ENCODE peak calls at places on chromosome 20, in seven cellular contexts. R, K, F, I, S, O and H are unnamed samples. For H3K36me3, the result is how much of the 10 kb centered on the place peaks cover.

GRCh38 chr20:25319241-25320034 is 71.2 kb downstream of the ABHD12 start:
- DNase-seq in R (no peak), K (no peak), F (no peak), I (no peak), S (no peak), O (no peak), H (peak)

GRCh38 chr20:59458645-59459044 is 145.7 kb upstream of the PHACTR3 start:
- DNase-seq in R (no peak), K (no peak), F (no peak), I (no peak), S (no peak), O (no peak), H (no peak)

GRCh38 chr20:309841-310644 is 12.7 kb downstream of the ZCCHC3 start:
- DNase-seq in R (peak), K (peak), F (peak), I (peak), S (peak), O (no peak), H (peak)

GRCh38 chr20:25632940-25633790 is 9.4 kb upstream of the NANP start:
- DNase-seq in R (no peak), K (no peak), F (no peak), I (no peak), S (no peak), O (peak), H (no peak)

GRCh38 chr20:63576311-63576710 is 2.3 kb upstream of the HELZ2 start:
- DNase-seq in R (no peak), K (peak), F (no peak), I (no peak), S (no peak), O (no peak), H (no peak)

GRCh38 chr20:48932375-48932941 is 10.9 kb downstream of the ARFGEF2 start:
- DNase-seq in R (no peak), K (no peak), F (no peak), I (no peak), S (no peak), O (no peak), H (no peak)

GRCh38 chr20:13736792-13737191 is 47.9 kb downstream of the ESF1 start:
- DNase-seq in R (no peak), K (no peak), F (no peak), I (no peak), S (peak), O (no peak), H (no peak)

GRCh38 chr20:1876217-1876921 is 18.8 kb upstream of the SIRPA start:
- DNase-seq in R (no peak), K (no peak), F (no peak), I (no peak), S (no peak), O (peak), H (no peak)

GRCh38 chr20:4153251-4153650 is 137.9 kb upstream of the RNF24 start:
- DNase-seq in R (no peak), K (no peak), F (no peak), I (peak), S (no peak), O (peak), H (no peak)

GRCh38 chr20:37240337-37241055 is 21.1 kb downstream of the GHRH start:
- DNase-seq in R (no peak), K (no peak), F (no peak), I (no peak), S (no peak), O (no peak), H (no peak)
- H3K36me3 ChIP-seq in R (half or more), K (half or more), F (under half), I (under half), S (half or more), O (half or more), H (under half)

GRCh38 chr20:39855799-39856198 is 833.2 kb downstream of the MAFB start:
- DNase-seq in R (no peak), K (no peak), F (no peak), I (no peak), S (peak), O (no peak), H (no peak)

GRCh38 chr20:39853664-39854063 is 835.4 kb downstream of the MAFB start:
- DNase-seq in R (peak), K (no peak), F (no peak), I (peak), S (peak), O (no peak), H (no peak)

GRCh38 chr20:39853050-39853449 is 836.0 kb downstream of the MAFB start:
- DNase-seq in R (peak), K (no peak), F (no peak), I (peak), S (no peak), O (no peak), H (no peak)

GRCh38 chr20:39857188-39857587 is 831.8 kb downstream of the MAFB start:
- DNase-seq in R (no peak), K (no peak), F (no peak), I (no peak), S (no peak), O (no peak), H (no peak)

DNA sequence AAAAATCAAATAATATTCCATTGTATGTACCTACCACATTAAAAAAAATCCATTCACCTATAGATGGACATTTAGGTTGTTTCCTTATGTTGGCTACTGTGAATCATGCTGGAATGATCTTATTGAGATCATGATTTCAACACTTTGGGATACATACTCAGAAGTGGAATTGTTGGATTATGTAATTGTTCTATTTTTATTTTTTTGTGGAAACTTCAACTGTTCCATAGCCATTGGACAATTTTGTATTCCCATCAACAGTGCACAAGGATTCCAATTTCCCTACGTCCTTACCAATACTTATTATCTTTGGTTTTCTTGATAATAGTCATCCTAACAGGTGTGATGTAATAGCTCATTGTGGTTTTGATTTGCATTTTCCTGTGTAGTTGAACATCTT is 834.0 kb downstream of the MAFB start:
- DNase-seq in R (no peak), K (no peak), F (no peak), I (no peak), S (no peak), O (no peak), H (no peak)
- H3K36me3 ChIP-seq in R (under half), K (under half), F (under half), I (under half), S (under half), O (under half), H (under half)

GRCh38 chr20:35891375-35891774 is 62.9 kb downstream of the SCAND1 start:
- DNase-seq in R (no peak), K (no peak), F (no peak), I (no peak), S (no peak), O (no peak), H (no peak)
- H3K36me3 ChIP-seq in R (under half), K (under half), F (under half), I (under half), S (under half), O (under half), H (under half)

GRCh38 chr20:50146732-50147662 is 6.5 kb downstream of the PEDS1 start:
- DNase-seq in R (peak), K (peak), F (peak), I (peak), S (no peak), O (peak), H (peak)
- H3K36me3 ChIP-seq in R (under half), K (under half), F (under half), I (under half), S (under half), O (under half), H (under half)

GRCh38 chr20:34941224-34941623 is 14.4 kb downstream of the GSS start:
- DNase-seq in R (no peak), K (no peak), F (no peak), I (no peak), S (peak), O (no peak), H (no peak)

GRCh38 chr20:34940126-34940525 is 15.5 kb downstream of the GSS start:
- DNase-seq in R (no peak), K (no peak), F (no peak), I (no peak), S (no peak), O (no peak), H (no peak)

GRCh38 chr20:34945315-34946077 is 10.1 kb downstream of the GSS start:
- DNase-seq in R (no peak), K (no peak), F (peak), I (no peak), S (no peak), O (peak), H (peak)

GRCh38 chr20:34943808-34944568 is 11.6 kb downstream of the GSS start:
- DNase-seq in R (no peak), K (no peak), F (no peak), I (no peak), S (no peak), O (peak), H (no peak)

GRCh38 chr20:34942301-34942700 is 13.3 kb downstream of the GSS start:
- DNase-seq in R (no peak), K (no peak), F (no peak), I (no peak), S (no peak), O (no peak), H (no peak)
- H3K36me3 ChIP-seq in R (under half), K (under half), F (under half), I (under half), S (half or more), O (under half), H (under half)